ENCODE peak calls at places on chromosome 1, in four cellular contexts. W is activated T-cell treated with anti-CD3 and anti-CD28 coated beads, Interleukin-2, amount 50 U/mL, for 4 hours; Z is NCI-H1092 treated with DMSO at 0.1 percent for 48 hours; U is endothelial cell. F is an unnamed sample.

GRCh38 chr1:14190508-14190907 is 408.0 kb upstream of the KAZN start:
- DNase-seq in U (no peak), Z (no peak), W (no peak), F (no peak)

GRCh38 chr1:204407314-204407971 is 4.2 kb downstream of the PPP1R15B start:
- DNase-seq in U (no peak), W (no peak), Z (no peak), F (no peak)

GRCh38 chr1:209896346-209896745 is 41.7 kb upstream of the SYT14 start:
- DNase-seq in U (no peak), W (no peak), Z (no peak), F (no peak)

GRCh38 chr1:15407579-15407978 is 2.1 kb upstream of the EFHD2 start:
- DNase-seq in Z (no peak), W (no peak), U (no peak), F (no peak)

GRCh38 chr1:23756676-23757075 is 13.4 kb downstream of the ELOA start:
- DNase-seq in W (no peak), Z (no peak), U (no peak), F (no peak)

GRCh38 chr1:53550201-53550741 is 91.1 kb downstream of the DMRTB1 start:
- DNase-seq in W (no peak), U (no peak), Z (no peak), F (no peak)

GRCh38 chr1:11453742-11454442 is 25.1 kb upstream of the DISP3 start:
- DNase-seq in W (no peak), U (no peak), Z (no peak), F (no peak)

GRCh38 chr1:94672934-94673333 is 131.4 kb upstream of the F3 start:
- DNase-seq in Z (no peak), W (no peak), U (no peak), F (no peak)

GRCh38 chr1:26677306-26678115 is 18.3 kb upstream of the ARID1A start:
- DNase-seq in U (peak; percentile 55), Z (peak; percentile 86), W (peak; percentile 29), F (no peak)

GRCh38 chr1:201008666-201009360 is 14.7 kb downstream of the KIF21B start:
- DNase-seq in W (no peak), Z (no peak), U (no peak), F (no peak)